ENCODE peak calls at places on chromosomes 7 and 10, in six cellular contexts. K, P, G, L, D and H are unnamed samples.

GRCh38 chr7:157543276-157543675 is 206.5 kb downstream of the DNAJB6 start:
- DNase-seq in G (peak; percentile 50), L (no peak), P (no peak), D (no peak), K (peak; percentile 69), H (no peak)

GRCh38 chr7:36575832-36576231 is 148.5 kb downstream of the AOAH start:
- DNase-seq in D (no peak), L (no peak), P (no peak), K (no peak), G (no peak), H (no peak)

GRCh38 chr7:28784166-28784870 is 173.8 kb downstream of the TRIL start:
- DNase-seq in D (no peak), G (no peak), P (peak; percentile 34), K (no peak), L (no peak), H (no peak)

GRCh38 chr7:137771679-137772078 is 75.1 kb downstream of the DGKI start:
- DNase-seq in D (peak; percentile 63), G (no peak), L (no peak), P (no peak), K (no peak), H (no peak)

GRCh38 chr7:158950914-158951635 is 94.7 kb downstream of the DYNC2I1 start:
- DNase-seq in K (no peak), D (no peak), L (no peak), G (no peak), P (no peak), H (no peak)

GRCh38 chr10:2908851-2909630 is 158.3 kb upstream of the PFKP start:
- DNase-seq in K (no peak), P (no peak), L (no peak), G (no peak), D (no peak), H (no peak)

GRCh38 chr10:14356921-14357320 is 26.2 kb upstream of the FRMD4A start:
- DNase-seq in L (no peak), D (peak; percentile 45), P (no peak), K (no peak), G (no peak), H (peak; percentile 17)

GRCh38 chr7:55641811-55642210 is 69.5 kb upstream of the VOPP1 start:
- DNase-seq in K (no peak), G (no peak), P (no peak), D (peak; percentile 6), L (no peak), H (peak; percentile 65)

GRCh38 chr7:108442039-108442568 is 14.1 kb downstream of the NRCAM start:
- DNase-seq in L (no peak), P (peak; percentile 92), D (no peak), K (no peak), G (no peak), H (peak; percentile 82)

GRCh38 chr10:43287056-43288007 is 20.5 kb upstream of the RASGEF1A start:
- DNase-seq in D (peak; percentile 46), G (no peak), K (no peak), P (no peak), L (peak; percentile 89), H (peak; percentile 83)

GRCh38 chr7:51847461-51848134 is 531.0 kb upstream of the COBL start:
- DNase-seq in D (no peak), K (no peak), G (no peak), P (no peak), L (peak; percentile 9), H (no peak)

GRCh38 chr10:72557362-72557761 is 68.5 kb downstream of the MICU1 start:
- DNase-seq in L (no peak), D (peak; percentile 21), P (no peak), K (no peak), G (no peak), H (no peak)

GRCh38 chr7:107079212-107079940 is 34.9 kb downstream of the PRKAR2B start:
- DNase-seq in P (no peak), D (no peak), G (no peak), K (no peak), L (no peak), H (no peak)